ENCODE peak calls at places on chromosomes 2 and 18, in eight cellular contexts. R is CD4-positive, alpha-beta memory T cell; Q is erythroblast; B is activated T-helper 9 cell treated with anti-CD3 and anti-CD28 coated beads, Interleukin-2, amount 50 U/mL, for 16 hours; K is NCI-H1092; D is H7; O is EL; V is astrocyte. C is an unnamed sample.

GRCh38 chr2:240095556-240096523 is 40.3 kb downstream of the COPS9 start:
- DNase-seq in Q (no peak), K (no peak), V (no peak), R (no peak), D (peak; percentile 77), B (no peak), O (no peak), C (no peak)

GRCh38 chr2:117771969-117772630 is 42.4 kb upstream of the DDX18 start:
- DNase-seq in V (peak; percentile 4), K (peak; percentile 3), D (peak; percentile 14), O (peak; percentile 9), R (no peak), Q (no peak), B (no peak), C (no peak)

GRCh38 chr2:104562537-104562936 is 291.4 kb upstream of the POU3F3 start:
- DNase-seq in R (no peak), B (no peak), K (no peak), O (no peak), D (no peak), Q (no peak), V (no peak), C (no peak)

GRCh38 chr2:28610583-28611201 is 114.8 kb downstream of the PLB1 start:
- DNase-seq in K (no peak), O (peak; percentile 87), R (no peak), Q (no peak), D (no peak), V (peak; percentile 96), B (peak; percentile 25), C (no peak)

GRCh38 chr18:57833441-57834101 is 30.5 kb upstream of the ATP8B1 start:
- DNase-seq in R (no peak), B (no peak), K (no peak), O (peak; percentile 76), Q (no peak), D (no peak), V (peak; percentile 51), C (peak; percentile 35)

GRCh38 chr2:98114643-98115355 is 27.8 kb downstream of the VWA3B start:
- DNase-seq in Q (no peak), K (no peak), R (no peak), B (no peak), O (no peak), V (no peak), D (no peak), C (no peak)

GRCh38 chr2:17518212-17519154 is at the start of gene RAD51AP2:
- DNase-seq in Q (peak; percentile 80), R (no peak), O (peak; percentile 48), K (no peak), V (peak; percentile 89), B (no peak), D (peak; percentile 77), C (no peak)

GRCh38 chr2:203444738-203445137 is 90.4 kb downstream of the RAPH1 start:
- DNase-seq in O (no peak), Q (no peak), R (no peak), K (no peak), D (no peak), B (no peak), V (no peak), C (no peak)

GRCh38 chr18:25349131-25349925 is 2.6 kb downstream of the ZNF521 start:
- DNase-seq in V (peak; percentile 57), K (no peak), D (peak; percentile 88), O (peak; percentile 45), Q (peak; percentile 50), B (no peak), R (no peak), C (no peak)

GRCh38 chr2:219628235-219628985 is 980 bp downstream of the SLC4A3 start:
- DNase-seq in D (peak; percentile 54), K (no peak), B (no peak), O (no peak), V (no peak), Q (no peak), R (no peak), C (no peak)

GRCh38 chr18:35590935-35591334 is 9.4 kb downstream of the GALNT1 start:
- DNase-seq in B (no peak), Q (peak; percentile 17), V (no peak), R (no peak), K (no peak), D (no peak), O (no peak), C (no peak)

GRCh38 chr2:234533631-234534030 is 36.8 kb upstream of the ARL4C start:
- DNase-seq in D (peak; percentile 37), O (no peak), V (no peak), B (no peak), R (no peak), K (no peak), Q (no peak), C (no peak)

GRCh38 chr2:28681216-28681981 is 70.2 kb upstream of the PPP1CB start:
- DNase-seq in R (peak; percentile 46), Q (no peak), D (no peak), B (peak; percentile 56), O (peak; percentile 75), K (no peak), V (peak; percentile 75), C (no peak)

GRCh38 chr2:109172556-109173105 is 43.6 kb downstream of the SH3RF3 start:
- DNase-seq in K (no peak), Q (no peak), O (no peak), D (no peak), B (no peak), R (no peak), V (peak; percentile 36), C (no peak)

GRCh38 chr2:218465987-218466633 is 47.2 kb downstream of the VIL1 start:
- DNase-seq in K (no peak), Q (peak; percentile 24), R (peak; percentile 15), O (peak; percentile 7), B (no peak), V (peak; percentile 8), D (no peak), C (no peak)

GRCh38 chr2:191218292-191218898 is 26.8 kb upstream of the MYO1B start:
- DNase-seq in R (no peak), Q (peak; percentile 38), O (peak; percentile 77), D (peak; percentile 21), K (peak; percentile 51), V (peak; percentile 79), B (no peak), C (peak; percentile 71)

GRCh38 chr18:73924836-73925235 is 222.8 kb downstream of the FBXO15 start:
- DNase-seq in K (no peak), R (no peak), B (no peak), O (no peak), V (peak; percentile 30), Q (no peak), D (no peak), C (no peak)

GRCh38 chr2:232240896-232241295 is 137.7 kb upstream of the ALPP start:
- DNase-seq in O (no peak), Q (no peak), D (no peak), B (no peak), K (no peak), R (no peak), V (no peak), C (no peak)

GRCh38 chr2:68768461-68768860 is 33.9 kb downstream of the ARHGAP25 start:
- DNase-seq in D (no peak), R (no peak), O (no peak), K (no peak), B (no peak), Q (no peak), V (no peak), C (no peak)

GRCh38 chr2:207108440-207108839 is 57.3 kb downstream of the KLF7 start:
- DNase-seq in R (no peak), K (no peak), O (no peak), V (no peak), Q (no peak), B (no peak), D (no peak), C (no peak)

GRCh38 chr2:230410861-230411464 is 5.0 kb upstream of the SP100 start:
- DNase-seq in V (no peak), Q (peak; percentile 50), O (no peak), K (no peak), D (peak; percentile 26), R (no peak), B (no peak), C (peak; percentile 27)

GRCh38 chr18:48913201-48913600 is 37.6 kb downstream of the SMAD7 start:
- DNase-seq in V (no peak), K (no peak), D (no peak), Q (no peak), R (peak; percentile 62), B (peak; percentile 38), O (no peak), C (no peak)

GRCh38 chr2:110105183-110105582 is 10.4 kb downstream of the MALL start:
- DNase-seq in D (no peak), R (no peak), Q (no peak), O (no peak), B (no peak), K (no peak), V (no peak), C (no peak)

GRCh38 chr2:75224636-75225094 is 25.3 kb upstream of the TACR1 start:
- DNase-seq in V (no peak), K (no peak), B (no peak), O (no peak), R (no peak), D (no peak), Q (peak; percentile 2), C (peak; percentile 60)

GRCh38 chr2:145207884-145208283 is 688.0 kb upstream of the ZEB2 start:
- DNase-seq in Q (no peak), O (no peak), R (no peak), V (no peak), D (no peak), B (no peak), K (no peak), C (no peak)

GRCh38 chr18:74064510-74064909 is 83.1 kb downstream of the FBXO15 start:
- DNase-seq in O (no peak), D (no peak), V (no peak), K (no peak), Q (no peak), R (no peak), B (no peak), C (peak; percentile 30)

GRCh38 chr2:105766300-105766866 is 21.7 kb downstream of the NCK2 start:
- DNase-seq in D (no peak), B (no peak), V (no peak), R (no peak), K (no peak), Q (no peak), O (no peak), C (no peak)

GRCh38 chr2:128867327-128867726 is 548.7 kb upstream of the HS6ST1 start:
- DNase-seq in B (no peak), O (no peak), K (no peak), D (no peak), R (no peak), Q (no peak), V (no peak), C (no peak)

GRCh38 chr2:1482981-1483380 is 69.7 kb downstream of the TPO start:
- DNase-seq in D (no peak), B (no peak), R (no peak), K (no peak), O (no peak), Q (no peak), V (no peak), C (no peak)

GRCh38 chr18:55054591-55054990 is 95.3 kb upstream of the CCDC68 start:
- DNase-seq in Q (no peak), K (no peak), R (no peak), D (no peak), O (no peak), B (no peak), V (peak; percentile 78), C (no peak)

GRCh38 chr2:41152318-41152717 is 700.4 kb upstream of the SLC8A1 start:
- DNase-seq in R (no peak), K (no peak), O (no peak), D (no peak), V (no peak), B (no peak), Q (no peak), C (no peak)